ENCODE peak calls at places on chromosomes 7 and 10, in eight cellular contexts. One of them, this sample, is unnamed.

GRCh38 chr7:40716052-40716451 is 581.2 kb downstream of the SUGCT start:
- DNase-seq in heart right ventricle: no peak
- DNase-seq in fibroblast of lung: peak; percentile 19
- DNase-seq in GM23248: peak; percentile 31
- DNase-seq in tibial nerve: no peak
- DNase-seq in body of pancreas: no peak
- DNase-seq in H1: no peak
- DNase-seq in lower lobe of right lung: no peak
- DNase-seq in this sample: no peak

GRCh38 chr10:112215342-112215774 is 31.8 kb upstream of the GPAM start:
- DNase-seq in H1: no peak
- DNase-seq in fibroblast of lung: no peak
- DNase-seq in GM23248: no peak
- DNase-seq in lower lobe of right lung: peak; percentile 58
- DNase-seq in heart right ventricle: no peak
- DNase-seq in tibial nerve: no peak
- DNase-seq in body of pancreas: peak; percentile 56
- DNase-seq in this sample: no peak

GRCh38 chr10:4334853-4335252 is 491.2 kb upstream of the AKR1E2 start:
- DNase-seq in heart right ventricle: no peak
- DNase-seq in H1: no peak
- DNase-seq in body of pancreas: no peak
- DNase-seq in fibroblast of lung: no peak
- DNase-seq in GM23248: no peak
- DNase-seq in lower lobe of right lung: no peak
- DNase-seq in tibial nerve: no peak
- DNase-seq in this sample: no peak

GRCh38 chr7:4042402-4042801 is 639.7 kb upstream of the FOXK1 start:
- DNase-seq in GM23248: no peak
- DNase-seq in fibroblast of lung: no peak
- DNase-seq in body of pancreas: no peak
- DNase-seq in heart right ventricle: no peak
- DNase-seq in tibial nerve: no peak
- DNase-seq in H1: no peak
- DNase-seq in lower lobe of right lung: no peak
- DNase-seq in this sample: no peak

GRCh38 chr10:88952647-88953111 is at the start of gene ACTA2:
- DNase-seq in GM23248: peak; percentile 78
- DNase-seq in heart right ventricle: peak; percentile 42
- DNase-seq in body of pancreas: no peak
- DNase-seq in H1: no peak
- DNase-seq in tibial nerve: no peak
- DNase-seq in lower lobe of right lung: no peak
- DNase-seq in fibroblast of lung: peak; percentile 67
- DNase-seq in this sample: no peak

GRCh38 chr10:124351481-124352220 is 67.1 kb downstream of the OAT start:
- DNase-seq in fibroblast of lung: no peak
- DNase-seq in heart right ventricle: peak; percentile 62
- DNase-seq in H1: no peak
- DNase-seq in lower lobe of right lung: no peak
- DNase-seq in GM23248: no peak
- DNase-seq in body of pancreas: no peak
- DNase-seq in tibial nerve: no peak
- DNase-seq in this sample: no peak

GRCh38 chr7:41940760-41941343 is 238.0 kb upstream of the INHBA start:
- DNase-seq in body of pancreas: peak; percentile 72
- DNase-seq in tibial nerve: peak; percentile 30
- DNase-seq in GM23248: peak; percentile 84
- DNase-seq in heart right ventricle: peak; percentile 23
- DNase-seq in lower lobe of right lung: peak; percentile 60
- DNase-seq in fibroblast of lung: peak; percentile 84
- DNase-seq in H1: peak; percentile 78
- DNase-seq in this sample: peak; percentile 23

GRCh38 chr10:12884851-12885250 is 116.7 kb downstream of the CCDC3 start:
- DNase-seq in GM23248: no peak
- DNase-seq in fibroblast of lung: no peak
- DNase-seq in H1: no peak
- DNase-seq in body of pancreas: no peak
- DNase-seq in tibial nerve: no peak
- DNase-seq in lower lobe of right lung: no peak
- DNase-seq in heart right ventricle: no peak
- DNase-seq in this sample: no peak

GRCh38 chr10:77741746-77742145 is 104.1 kb upstream of the KCNMA1 start:
- DNase-seq in tibial nerve: no peak
- DNase-seq in H1: no peak
- DNase-seq in body of pancreas: no peak
- DNase-seq in fibroblast of lung: peak; percentile 33
- DNase-seq in lower lobe of right lung: no peak
- DNase-seq in heart right ventricle: no peak
- DNase-seq in GM23248: peak; percentile 74
- DNase-seq in this sample: no peak

GRCh38 chr7:27124096-27124978 is 6.2 kb downstream of the HOXA4 start:
- DNase-seq in heart right ventricle: no peak
- DNase-seq in fibroblast of lung: peak; percentile 91
- DNase-seq in tibial nerve: no peak
- DNase-seq in lower lobe of right lung: no peak
- DNase-seq in H1: peak; percentile 45
- DNase-seq in body of pancreas: no peak
- DNase-seq in GM23248: no peak
- DNase-seq in this sample: no peak

GRCh38 chr7:71630521-71630920 is 498.6 kb downstream of the GALNT17 start:
- DNase-seq in heart right ventricle: no peak
- DNase-seq in H1: no peak
- DNase-seq in lower lobe of right lung: no peak
- DNase-seq in tibial nerve: no peak
- DNase-seq in body of pancreas: no peak
- DNase-seq in fibroblast of lung: no peak
- DNase-seq in GM23248: no peak
- DNase-seq in this sample: no peak

GRCh38 chr10:79247373-79248137 is 99.7 kb upstream of the PPIF start:
- DNase-seq in lower lobe of right lung: no peak
- DNase-seq in GM23248: peak; percentile 30
- DNase-seq in body of pancreas: no peak
- DNase-seq in fibroblast of lung: no peak
- DNase-seq in H1: no peak
- DNase-seq in tibial nerve: no peak
- DNase-seq in heart right ventricle: peak; percentile 3
- DNase-seq in this sample: no peak

GRCh38 chr7:43646603-43647313 is 63.9 kb downstream of the STK17A start:
- DNase-seq in H1: no peak
- DNase-seq in body of pancreas: no peak
- DNase-seq in tibial nerve: no peak
- DNase-seq in heart right ventricle: no peak
- DNase-seq in GM23248: peak; percentile 90
- DNase-seq in lower lobe of right lung: no peak
- DNase-seq in fibroblast of lung: peak; percentile 41
- DNase-seq in this sample: no peak

GRCh38 chr10:77377034-77377433 is 260.6 kb downstream of the KCNMA1 start:
- DNase-seq in fibroblast of lung: no peak
- DNase-seq in lower lobe of right lung: no peak
- DNase-seq in H1: no peak
- DNase-seq in body of pancreas: peak; percentile 26
- DNase-seq in tibial nerve: no peak
- DNase-seq in heart right ventricle: no peak
- DNase-seq in GM23248: peak; percentile 23
- DNase-seq in this sample: no peak

GRCh38 chr7:36638586-36639265 is 85.6 kb downstream of the AOAH start:
- DNase-seq in tibial nerve: no peak
- DNase-seq in lower lobe of right lung: no peak
- DNase-seq in body of pancreas: no peak
- DNase-seq in heart right ventricle: no peak
- DNase-seq in H1: no peak
- DNase-seq in fibroblast of lung: no peak
- DNase-seq in GM23248: no peak
- DNase-seq in this sample: no peak

GRCh38 chr7:77469927-77470326 is 53.8 kb upstream of the GSAP start:
- DNase-seq in body of pancreas: no peak
- DNase-seq in lower lobe of right lung: no peak
- DNase-seq in GM23248: no peak
- DNase-seq in heart right ventricle: no peak
- DNase-seq in H1: peak; percentile 28
- DNase-seq in fibroblast of lung: no peak
- DNase-seq in tibial nerve: no peak
- DNase-seq in this sample: no peak

GRCh38 chr7:140696679-140697446 is at the start of gene NDUFB2:
- DNase-seq in tibial nerve: peak; percentile 47
- DNase-seq in lower lobe of right lung: peak; percentile 79
- DNase-seq in GM23248: peak; percentile 90
- DNase-seq in body of pancreas: peak; percentile 82
- DNase-seq in heart right ventricle: peak; percentile 50
- DNase-seq in fibroblast of lung: peak; percentile 79
- DNase-seq in H1: peak; percentile 96
- DNase-seq in this sample: peak; percentile 46

GRCh38 chr10:18437486-18437885 is 213.9 kb downstream of the NSUN6 start:
- DNase-seq in lower lobe of right lung: no peak
- DNase-seq in fibroblast of lung: no peak
- DNase-seq in H1: no peak
- DNase-seq in tibial nerve: no peak
- DNase-seq in heart right ventricle: no peak
- DNase-seq in body of pancreas: no peak
- DNase-seq in GM23248: peak; percentile 29
- DNase-seq in this sample: no peak

GRCh38 chr10:3887885-3888476 is 103.0 kb upstream of the KLF6 start:
- DNase-seq in GM23248: peak; percentile 97
- DNase-seq in fibroblast of lung: peak; percentile 78
- DNase-seq in lower lobe of right lung: no peak
- DNase-seq in body of pancreas: peak; percentile 20
- DNase-seq in H1: no peak
- DNase-seq in heart right ventricle: no peak
- DNase-seq in tibial nerve: no peak
- DNase-seq in this sample: peak; percentile 75

GRCh38 chr10:57657164-57657765 is 610.4 kb downstream of the IPMK start:
- DNase-seq in GM23248: peak; percentile 62
- DNase-seq in lower lobe of right lung: peak; percentile 44
- DNase-seq in tibial nerve: peak; percentile 14
- DNase-seq in H1: peak; percentile 76
- DNase-seq in fibroblast of lung: peak; percentile 56
- DNase-seq in body of pancreas: peak; percentile 73
- DNase-seq in heart right ventricle: no peak
- DNase-seq in this sample: no peak

GRCh38 chr7:37698782-37699181 is 15.2 kb downstream of the GPR141 start:
- DNase-seq in tibial nerve: no peak
- DNase-seq in H1: no peak
- DNase-seq in heart right ventricle: no peak
- DNase-seq in body of pancreas: no peak
- DNase-seq in fibroblast of lung: no peak
- DNase-seq in GM23248: no peak
- DNase-seq in lower lobe of right lung: no peak
- DNase-seq in this sample: no peak
- H3K4me1 ChIP-seq in tibial nerve: no peaks in the 10 kb centered on the region
- H3K4me1 ChIP-seq in H1: peaks cover 10% of the 10 kb centered on the region
- H3K4me1 ChIP-seq in heart right ventricle: no peaks in the 10 kb centered on the region
- H3K4me1 ChIP-seq in body of pancreas: no peaks in the 10 kb centered on the region
- H3K4me1 ChIP-seq in fibroblast of lung: no peaks in the 10 kb centered on the region
- H3K4me1 ChIP-seq in GM23248: no peaks in the 10 kb centered on the region
- H3K4me1 ChIP-seq in lower lobe of right lung: peaks cover 7% of the 10 kb centered on the region
- H3K4me1 ChIP-seq in this sample: no peaks in the 10 kb centered on the region

GRCh38 chr7:158174947-158175346 is 412.7 kb downstream of the PTPRN2 start:
- DNase-seq in tibial nerve: no peak
- DNase-seq in heart right ventricle: no peak
- DNase-seq in H1: no peak
- DNase-seq in fibroblast of lung: no peak
- DNase-seq in body of pancreas: no peak
- DNase-seq in GM23248: no peak
- DNase-seq in lower lobe of right lung: no peak
- DNase-seq in this sample: no peak

GRCh38 chr7:158175779-158176178 is 411.8 kb downstream of the PTPRN2 start:
- DNase-seq in fibroblast of lung: no peak
- DNase-seq in tibial nerve: no peak
- DNase-seq in heart right ventricle: no peak
- DNase-seq in lower lobe of right lung: no peak
- DNase-seq in body of pancreas: no peak
- DNase-seq in H1: no peak
- DNase-seq in GM23248: no peak
- DNase-seq in this sample: no peak

DNA sequence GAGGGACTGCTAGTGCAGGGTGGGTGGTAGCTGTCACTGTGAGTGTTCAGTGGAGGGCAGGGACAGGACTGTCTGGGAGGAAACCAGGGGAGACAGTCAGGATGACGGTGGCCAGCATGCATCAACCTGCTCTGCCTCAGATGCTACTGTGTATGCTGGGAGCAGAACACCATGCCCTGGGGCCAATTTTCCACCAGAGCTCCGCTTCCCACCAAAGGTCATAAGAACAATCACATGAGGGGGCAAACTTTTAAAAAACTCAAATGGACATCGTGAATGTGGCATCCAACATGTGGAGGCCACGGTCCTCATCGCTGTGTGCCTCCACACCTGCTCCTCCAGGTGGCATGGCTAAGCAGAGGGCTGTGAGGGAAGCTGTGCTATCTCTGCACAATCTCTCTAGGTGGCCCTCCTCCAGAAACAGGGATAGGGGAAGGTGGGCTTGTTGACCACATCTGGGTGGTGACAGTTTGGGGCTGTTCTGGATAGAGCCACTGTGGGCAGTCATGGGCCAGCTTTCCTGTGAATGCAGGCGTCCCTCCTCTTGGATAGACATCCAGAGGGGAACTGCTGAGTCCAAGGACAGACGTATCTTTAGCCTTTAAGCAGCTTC is 411.0 kb downstream of the PTPRN2 start:
- DNase-seq in heart right ventricle: no peak
- DNase-seq in lower lobe of right lung: no peak
- DNase-seq in body of pancreas: no peak
- DNase-seq in tibial nerve: no peak
- DNase-seq in fibroblast of lung: no peak
- DNase-seq in H1: no peak
- DNase-seq in GM23248: no peak
- DNase-seq in this sample: no peak
- H3K9me3 ChIP-seq in heart right ventricle: peaks cover 9% of the 10 kb centered on the region
- H3K9me3 ChIP-seq in lower lobe of right lung: peaks cover 5% of the 10 kb centered on the region
- H3K9me3 ChIP-seq in body of pancreas: no peaks in the 10 kb centered on the region
- H3K9me3 ChIP-seq in tibial nerve: no peaks in the 10 kb centered on the region
- H3K9me3 ChIP-seq in fibroblast of lung: peaks cover 2% of the 10 kb centered on the region
- H3K9me3 ChIP-seq in H1: peaks cover 56% of the 10 kb centered on the region
- H3K9me3 ChIP-seq in GM23248: no peaks in the 10 kb centered on the region
- H3K9me3 ChIP-seq in this sample: no peaks in the 10 kb centered on the region

DNA sequence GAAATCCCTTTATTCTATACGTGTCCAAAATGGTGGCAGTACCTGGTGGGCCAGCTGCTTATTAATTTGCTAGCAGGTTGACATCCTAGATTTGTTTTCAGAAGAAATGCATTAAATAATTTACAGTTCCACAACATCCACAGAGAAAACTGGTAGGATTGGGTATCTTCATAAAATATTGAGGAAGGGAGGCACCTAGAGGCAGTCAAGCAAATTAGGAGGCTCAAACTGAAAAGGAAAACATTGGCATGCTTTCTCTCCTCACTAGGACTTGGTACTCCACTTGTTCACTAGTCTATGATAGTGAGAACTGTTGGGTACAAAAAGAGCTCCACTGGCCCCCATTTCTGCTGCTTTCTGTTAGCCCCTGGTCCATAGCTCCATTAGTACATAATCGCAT is 18.3 kb upstream of the LRGUK start:
- DNase-seq in fibroblast of lung: no peak
- DNase-seq in GM23248: no peak
- DNase-seq in H1: no peak
- DNase-seq in body of pancreas: no peak
- DNase-seq in lower lobe of right lung: no peak
- DNase-seq in heart right ventricle: no peak
- DNase-seq in tibial nerve: no peak
- DNase-seq in this sample: no peak
- H3K4me1 ChIP-seq in fibroblast of lung: no peaks in the 10 kb centered on the region
- H3K4me1 ChIP-seq in GM23248: no peaks in the 10 kb centered on the region
- H3K4me1 ChIP-seq in H1: no peaks in the 10 kb centered on the region
- H3K4me1 ChIP-seq in body of pancreas: no peaks in the 10 kb centered on the region
- H3K4me1 ChIP-seq in lower lobe of right lung: no peaks in the 10 kb centered on the region
- H3K4me1 ChIP-seq in heart right ventricle: no peaks in the 10 kb centered on the region
- H3K4me1 ChIP-seq in tibial nerve: no peaks in the 10 kb centered on the region
- H3K4me1 ChIP-seq in this sample: no peaks in the 10 kb centered on the region

GRCh38 chr10:34530778-34531177 is 284.3 kb downstream of the PARD3 start:
- DNase-seq in GM23248: no peak
- DNase-seq in H1: no peak
- DNase-seq in lower lobe of right lung: no peak
- DNase-seq in heart right ventricle: no peak
- DNase-seq in tibial nerve: no peak
- DNase-seq in body of pancreas: no peak
- DNase-seq in fibroblast of lung: no peak
- DNase-seq in this sample: no peak
- H3K9me3 ChIP-seq in GM23248: no peaks in the 10 kb centered on the region
- H3K9me3 ChIP-seq in H1: no peaks in the 10 kb centered on the region
- H3K9me3 ChIP-seq in lower lobe of right lung: no peaks in the 10 kb centered on the region
- H3K9me3 ChIP-seq in heart right ventricle: peaks cover 7% of the 10 kb centered on the region
- H3K9me3 ChIP-seq in tibial nerve: no peaks in the 10 kb centered on the region
- H3K9me3 ChIP-seq in body of pancreas: no peaks in the 10 kb centered on the region
- H3K9me3 ChIP-seq in fibroblast of lung: no peaks in the 10 kb centered on the region
- H3K9me3 ChIP-seq in this sample: no peaks in the 10 kb centered on the region